ENCODE peak calls at places on chromosomes 4 and X, in ten cellular contexts. K, M, F, C, Y, R, L, T, G and I are unnamed samples.

GRCh38 chr4:88660446-88661294 is 37.0 kb downstream of the NAP1L5 start:
- DNase-seq in R (no peak), C (no peak), T (no peak), Y (no peak), K (no peak), L (no peak), F (peak), G (peak), M (no peak), I (no peak)

GRCh38 chr4:3871881-3872833 is 106.0 kb downstream of the ADRA2C start:
- DNase-seq in R (peak), M (peak), L (no peak), G (no peak), Y (no peak), F (peak), C (no peak), T (no peak), K (no peak), I (no peak)

GRCh38 chrX:110082156-110082555 is 79.2 kb downstream of the TMEM164 start:
- DNase-seq in F (peak), G (peak), M (no peak), R (no peak), Y (peak), T (no peak), K (no peak), L (no peak), C (no peak), I (no peak)

GRCh38 chr4:80266902-80267380 is 477 bp downstream of the FGF5 start:
- DNase-seq in G (no peak), Y (no peak), K (peak), T (no peak), R (no peak), C (no peak), F (no peak), M (peak), L (no peak), I (no peak)

GRCh38 chr4:3657917-3658913 is 108.0 kb upstream of the ADRA2C start:
- DNase-seq in G (peak), T (no peak), L (no peak), R (no peak), M (no peak), F (no peak), K (peak), Y (peak), C (no peak), I (no peak)

GRCh38 chrX:65744965-65745364 is 77.5 kb downstream of the MSN start:
- DNase-seq in T (no peak), M (no peak), L (peak), F (no peak), C (no peak), K (no peak), R (no peak), Y (no peak), G (no peak), I (no peak)

GRCh38 chr4:166318810-166319525 is 445.9 kb downstream of the TLL1 start:
- DNase-seq in C (no peak), F (peak), L (no peak), R (no peak), K (no peak), M (no peak), G (peak), T (no peak), Y (peak), I (no peak)

GRCh38 chr4:47642985-47643745 is 158.1 kb downstream of the ATP10D start:
- DNase-seq in T (no peak), K (no peak), Y (no peak), L (no peak), R (no peak), M (no peak), G (peak), C (no peak), F (no peak), I (no peak)

GRCh38 chr4:16029329-16029728 is 54.5 kb downstream of the PROM1 start:
- DNase-seq in R (no peak), G (peak), T (no peak), F (no peak), L (no peak), M (no peak), Y (peak), C (no peak), K (no peak), I (no peak)

GRCh38 chrX:153598541-153599191 is at the start of gene CCNQ:
- DNase-seq in Y (no peak), T (no peak), M (peak), L (peak), K (no peak), R (no peak), F (peak), G (no peak), C (peak), I (no peak)

GRCh38 chr4:94345267-94345666 is 2.6 kb upstream of the HPGDS start:
- DNase-seq in M (no peak), Y (no peak), C (no peak), K (no peak), G (no peak), T (no peak), R (no peak), F (no peak), L (no peak), I (no peak)

GRCh38 chr4:126916626-126917140 is 716.1 kb upstream of the INTU start:
- DNase-seq in M (no peak), T (no peak), C (no peak), R (no peak), L (no peak), K (no peak), F (no peak), Y (peak), G (peak), I (no peak)

GRCh38 chr4:168993724-168994510 is 16.1 kb downstream of the CBR4 start:
- DNase-seq in R (no peak), T (no peak), Y (no peak), G (peak), M (no peak), L (no peak), K (peak), C (no peak), F (no peak), I (no peak)

GRCh38 chr4:69800599-69800998 is 40.2 kb upstream of the SULT1B1 start:
- DNase-seq in Y (peak), G (no peak), R (no peak), F (no peak), C (no peak), T (no peak), M (no peak), L (no peak), K (no peak), I (no peak)

GRCh38 chr4:10082047-10082446 is 34.6 kb downstream of the WDR1 start:
- DNase-seq in F (no peak), C (no peak), G (no peak), R (no peak), L (no peak), T (no peak), K (peak), Y (no peak), M (peak), I (no peak)

GRCh38 chr4:114399085-114399484 is 199.5 kb upstream of the UGT8 start:
- DNase-seq in K (no peak), F (no peak), C (no peak), Y (no peak), M (no peak), L (no peak), G (no peak), R (no peak), T (no peak), I (no peak)

GRCh38 chr4:163764569-163764968 is 270.1 kb downstream of the TMA16 start:
- DNase-seq in M (no peak), F (no peak), G (no peak), Y (no peak), R (no peak), L (no peak), T (no peak), C (no peak), K (no peak), I (no peak)

GRCh38 chr4:74039065-74039763 is 725 bp upstream of the CXCL3 start:
- DNase-seq in R (no peak), C (no peak), F (no peak), G (no peak), T (no peak), M (no peak), L (no peak), K (no peak), Y (no peak), I (no peak)

GRCh38 chrX:1093112-1093511 is 119.3 kb downstream of the CRLF2 start:
- DNase-seq in C (no peak), G (no peak), Y (no peak), M (peak), L (no peak), T (no peak), K (no peak), F (no peak), R (no peak), I (no peak)

GRCh38 chr4:138118270-138118669 is 123.9 kb downstream of the SLC7A11 start:
- DNase-seq in Y (no peak), R (no peak), F (no peak), T (no peak), L (no peak), K (no peak), G (no peak), M (no peak), C (no peak), I (no peak)

GRCh38 chr4:172978848-172979247 is 189.8 kb upstream of the GALNT7 start:
- DNase-seq in T (no peak), L (no peak), F (peak), M (no peak), K (no peak), Y (no peak), G (no peak), R (no peak), C (no peak), I (no peak)

GRCh38 chrX:31445542-31445941 is 373.7 kb upstream of the FTHL17 start:
- DNase-seq in L (no peak), M (no peak), G (no peak), Y (no peak), T (no peak), F (no peak), K (no peak), R (no peak), C (no peak), I (no peak)

DNA sequence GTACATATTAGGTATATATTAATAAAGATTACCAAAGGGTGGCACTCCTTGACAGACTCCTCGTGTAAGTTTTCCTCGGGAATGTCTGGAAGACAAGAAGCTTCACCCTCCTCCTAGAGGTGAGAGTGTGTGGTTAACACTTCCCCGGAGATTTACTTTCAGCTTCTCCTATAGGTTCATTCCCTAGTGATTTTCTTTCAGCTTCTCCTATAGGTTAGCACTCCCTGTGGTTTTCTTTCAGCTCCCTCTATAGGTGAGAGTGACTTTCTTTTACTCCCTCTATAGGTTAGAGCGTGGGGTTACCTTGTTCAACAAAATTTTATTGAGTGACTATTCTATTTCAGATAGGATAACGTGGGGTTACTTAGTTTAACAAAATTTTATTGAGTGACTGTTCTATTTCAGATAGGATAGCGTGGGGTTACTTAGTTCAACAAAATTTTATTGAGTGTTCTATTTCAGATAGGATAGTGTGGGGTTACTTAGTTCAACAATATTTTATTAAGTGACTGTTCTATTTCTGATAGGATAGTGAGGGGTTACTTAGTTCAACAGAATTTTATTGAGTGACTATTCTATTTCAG is 106.0 kb upstream of the PLAC1 start:
- DNase-seq in T (no peak), Y (no peak), G (no peak), K (no peak), R (no peak), L (peak), M (no peak), F (peak), C (no peak), I (no peak)
- TF ChIP-seq CTCF in T (peak), Y (peak), G (peak), K (no peak), R (no peak), L (peak), M (no peak), F (peak), C (no peak), I (peak)

DNA sequence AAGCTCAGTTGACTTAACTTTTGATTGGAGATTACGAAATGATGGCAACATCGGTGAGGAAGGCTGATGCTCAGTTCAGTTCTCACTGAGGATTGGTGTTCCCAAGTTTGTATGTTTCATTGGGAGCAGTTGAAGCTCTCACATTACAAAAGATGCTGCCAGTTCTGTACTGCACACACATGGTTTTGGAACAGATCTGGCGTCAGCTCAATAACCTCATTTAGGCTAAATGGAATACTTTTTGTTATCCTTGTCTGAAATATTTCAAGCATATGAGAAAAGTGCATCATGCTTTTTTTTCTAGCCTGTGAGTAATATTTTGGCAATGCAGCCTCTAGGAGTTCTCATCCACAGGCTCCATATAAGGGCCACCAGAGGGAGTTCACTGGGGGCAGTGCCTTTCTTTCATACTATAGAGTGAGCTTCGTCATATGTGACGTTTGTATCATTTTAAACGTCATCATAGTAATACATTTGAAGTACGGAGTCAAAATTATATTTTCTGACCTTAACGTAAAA is 4.1 kb downstream of the ENPEP start:
- DNase-seq in G (peak), C (no peak), L (no peak), K (peak), Y (peak), F (no peak), T (no peak), R (no peak), M (no peak), I (no peak)
- TF ChIP-seq CTCF in G (peak), C (peak), L (no peak), K (no peak), Y (peak), F (no peak), T (peak), R (no peak), M (peak), I (peak)

DNA sequence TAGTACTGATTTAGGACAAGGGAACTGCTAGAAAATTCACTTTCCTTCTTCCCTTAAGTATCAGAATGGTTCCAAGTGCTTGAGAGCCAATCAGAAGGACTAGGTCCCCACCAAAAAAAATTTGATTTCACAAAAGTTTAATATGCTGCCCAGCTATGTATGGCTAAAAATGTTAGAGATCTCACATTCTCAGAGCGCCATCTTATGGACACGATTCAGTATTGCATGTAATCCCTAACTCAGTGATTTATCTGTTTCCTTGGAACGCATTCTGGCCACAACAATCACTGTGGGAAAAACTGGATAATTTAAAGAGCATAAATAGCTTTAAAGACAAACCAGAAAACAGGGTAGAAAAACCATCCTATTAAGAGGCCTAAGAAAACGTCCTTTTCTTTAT is 255.1 kb upstream of the GPC4 start:
- DNase-seq in K (peak), M (no peak), F (peak), R (no peak), C (no peak), Y (no peak), L (peak), T (no peak), G (no peak), I (peak)
- TF ChIP-seq CTCF in K (peak), M (peak), F (peak), R (peak), C (peak), Y (peak), L (peak), T (peak), G (peak), I (peak)

GRCh38 chrX:11591712-11592351 is 73.9 kb downstream of the ARHGAP6 start:
- DNase-seq in R (no peak), Y (no peak), G (no peak), T (no peak), K (no peak), M (no peak), F (no peak), L (no peak), C (no peak), I (no peak)

GRCh38 chrX:11600578-11600977 is 65.1 kb downstream of the ARHGAP6 start:
- DNase-seq in F (no peak), G (no peak), M (no peak), R (no peak), K (no peak), C (no peak), T (no peak), Y (no peak), L (no peak), I (no peak)

DNA sequence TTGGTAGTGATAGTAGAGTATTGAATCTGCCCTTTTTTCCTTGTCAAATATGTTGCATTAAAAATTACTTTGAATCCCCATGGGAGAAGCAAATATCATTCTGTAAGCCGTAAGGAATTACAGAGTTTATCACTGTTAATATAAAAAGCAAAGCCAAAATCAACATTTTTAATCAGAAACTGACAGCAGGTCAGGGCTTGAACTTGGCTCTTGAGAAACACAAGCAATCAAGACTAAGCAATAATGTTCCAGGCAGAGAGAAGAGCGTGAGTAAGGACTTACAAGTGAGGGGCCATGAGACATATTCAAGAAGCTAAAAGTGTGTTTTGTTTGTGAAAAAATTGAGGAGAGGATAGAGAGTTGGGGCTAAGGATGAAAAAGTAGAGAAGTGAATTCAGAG is 68.2 kb downstream of the ARHGAP6 start:
- DNase-seq in G (no peak), C (no peak), K (no peak), L (no peak), F (no peak), M (no peak), Y (no peak), R (no peak), T (no peak), I (no peak)
- TF ChIP-seq CTCF in G (no peak), C (no peak), K (no peak), L (no peak), F (no peak), M (no peak), Y (no peak), R (no peak), T (no peak), I (no peak)

DNA sequence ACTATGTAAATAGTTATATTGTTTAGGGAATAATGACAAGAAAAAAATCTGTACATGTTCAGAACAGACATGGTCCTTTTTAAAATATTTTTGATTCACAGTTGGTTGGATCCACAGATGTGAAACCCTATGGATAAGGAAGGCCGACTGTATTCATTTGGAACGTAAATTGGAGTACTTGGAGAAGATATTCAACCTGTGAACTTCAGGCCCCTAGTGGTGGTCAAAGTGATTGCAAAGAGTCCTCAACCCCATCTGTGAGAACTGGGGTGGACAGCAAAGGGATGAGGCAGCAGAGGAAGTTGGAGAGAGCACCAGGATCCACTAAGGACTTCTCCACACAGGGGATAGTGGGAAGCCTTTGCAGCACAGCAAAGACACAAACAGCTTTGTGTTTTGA is 6.2 kb upstream of the CXCL13 start:
- DNase-seq in R (no peak), C (no peak), M (no peak), F (peak), L (peak), T (no peak), G (no peak), Y (no peak), K (no peak), I (peak)
- TF ChIP-seq CTCF in R (no peak), C (peak), M (peak), F (no peak), L (peak), T (peak), G (peak), Y (peak), K (no peak), I (peak)

DNA sequence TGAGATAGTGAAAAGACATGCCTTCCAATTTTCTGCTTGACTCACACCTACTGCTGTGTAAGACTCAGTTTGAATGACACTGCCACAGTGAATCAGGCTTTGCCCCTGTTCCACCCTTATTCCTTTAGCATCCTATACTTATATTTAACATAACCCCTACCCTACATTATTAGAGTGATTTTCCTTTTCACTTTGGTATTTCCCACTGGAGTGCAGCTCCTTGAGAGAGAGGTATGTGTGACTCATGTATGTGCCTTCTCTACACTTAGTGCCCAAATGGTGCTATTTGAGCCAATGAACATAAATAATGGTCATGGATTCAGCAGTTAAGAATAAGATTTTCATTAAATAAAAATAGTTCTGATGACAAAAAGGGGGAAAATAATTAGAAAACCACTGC is 69.5 kb downstream of the RRAGB start:
- DNase-seq in M (no peak), Y (no peak), T (no peak), L (no peak), R (no peak), F (no peak), K (no peak), C (no peak), G (no peak), I (no peak)
- TF ChIP-seq CTCF in M (no peak), Y (no peak), T (no peak), L (no peak), R (no peak), F (no peak), K (no peak), C (no peak), G (no peak), I (no peak)

DNA sequence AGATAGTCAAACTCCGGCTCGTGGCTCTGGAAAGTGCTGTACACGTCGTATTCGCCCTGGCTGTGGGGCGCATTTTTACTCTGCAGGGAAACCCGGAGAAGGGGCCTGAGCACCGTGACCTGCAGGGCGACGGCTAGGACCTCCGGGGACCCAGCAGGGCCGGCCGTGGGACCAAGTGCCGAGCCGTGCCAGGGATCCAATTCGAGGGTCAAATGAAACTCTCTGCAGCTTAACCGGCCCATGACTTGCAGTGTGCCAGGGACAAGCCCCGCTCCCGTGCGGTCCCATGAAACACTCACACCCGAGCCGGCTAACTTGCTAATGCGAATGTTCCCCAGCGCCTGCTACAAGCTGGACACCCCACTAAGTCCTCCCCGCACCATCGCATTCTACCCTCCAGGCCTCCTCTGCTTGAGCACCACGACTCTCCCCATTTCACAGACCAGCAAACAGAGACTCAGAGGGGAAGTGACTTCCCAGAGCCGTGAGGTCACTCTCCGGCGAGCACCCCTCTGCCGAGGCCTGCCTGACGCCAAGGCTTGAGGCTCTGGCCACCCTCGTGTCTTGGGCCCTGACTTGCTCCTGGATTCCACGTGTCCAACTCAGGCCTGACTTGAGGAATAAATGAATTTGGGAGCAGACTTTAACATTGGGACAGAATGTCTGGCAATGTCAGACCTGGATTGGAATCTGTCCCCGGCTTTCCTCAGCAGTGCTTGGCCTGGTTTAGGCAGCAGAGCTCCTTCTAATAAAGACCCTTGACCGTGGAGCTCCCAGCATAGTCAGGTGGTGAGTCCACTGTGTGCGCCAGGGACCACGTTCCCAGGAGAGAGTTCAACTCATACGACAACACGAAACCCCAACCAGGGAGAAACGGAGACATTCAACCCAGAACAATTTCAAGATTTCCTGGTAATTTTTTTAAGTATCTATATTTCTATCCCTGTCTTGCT is 93.6 kb downstream of the PPP2R2C start:
- DNase-seq in T (no peak), Y (no peak), C (no peak), K (no peak), R (no peak), F (no peak), L (no peak), G (no peak), M (peak), I (no peak)
- TF ChIP-seq CTCF in T (no peak), Y (no peak), C (no peak), K (no peak), R (no peak), F (no peak), L (no peak), G (no peak), M (no peak), I (no peak)